ENCODE peak calls at places on chromosomes 11 and 22, in five cellular contexts. One of them, this sample, is unnamed.

GRCh38 chr11:34028407-34028804 is 23.1 kb upstream of the CAPRIN1 start:
- DNase-seq in GM10248: no peak
- DNase-seq in KG1: no peak
- DNase-seq in ACHN: no peak
- DNase-seq in posterior vena cava: no peak
- DNase-seq in this sample: no peak

GRCh38 chr22:24875862-24876506 is 70.0 kb downstream of the SGSM1 start:
- DNase-seq in ACHN: peak; percentile 24
- DNase-seq in posterior vena cava: no peak
- DNase-seq in GM10248: no peak
- DNase-seq in KG1: peak; percentile 4
- DNase-seq in this sample: no peak

GRCh38 chr22:45101828-45102227 is 61.9 kb upstream of the NUP50 start:
- DNase-seq in GM10248: peak; percentile 67
- DNase-seq in KG1: no peak
- DNase-seq in ACHN: peak; percentile 24
- DNase-seq in posterior vena cava: peak; percentile 84
- DNase-seq in this sample: no peak

GRCh38 chr22:46071451-46072029 is 78.8 kb upstream of the PPARA start:
- DNase-seq in KG1: peak; percentile 89
- DNase-seq in ACHN: peak; percentile 87
- DNase-seq in posterior vena cava: peak; percentile 98
- DNase-seq in GM10248: no peak
- DNase-seq in this sample: no peak

GRCh38 chr22:29079218-29079901 is 6.5 kb downstream of the KREMEN1 start:
- DNase-seq in GM10248: no peak
- DNase-seq in KG1: no peak
- DNase-seq in posterior vena cava: no peak
- DNase-seq in ACHN: no peak
- DNase-seq in this sample: no peak

GRCh38 chr11:93623179-93623578 is 38.3 kb upstream of the CEP295 start:
- DNase-seq in posterior vena cava: no peak
- DNase-seq in GM10248: peak; percentile 26
- DNase-seq in KG1: peak; percentile 23
- DNase-seq in ACHN: no peak
- DNase-seq in this sample: no peak

GRCh38 chr11:13868710-13869403 is 93.7 kb upstream of the SPON1 start:
- DNase-seq in posterior vena cava: no peak
- DNase-seq in GM10248: no peak
- DNase-seq in ACHN: no peak
- DNase-seq in KG1: no peak
- DNase-seq in this sample: no peak

GRCh38 chr11:330694-331314 is 10.1 kb upstream of the IFITM3 start:
- DNase-seq in ACHN: no peak
- DNase-seq in posterior vena cava: peak; percentile 77
- DNase-seq in KG1: no peak
- DNase-seq in GM10248: no peak
- DNase-seq in this sample: no peak

GRCh38 chr22:26460202-26460601 is 23.4 kb downstream of the HPS4 start:
- DNase-seq in ACHN: no peak
- DNase-seq in GM10248: no peak
- DNase-seq in KG1: no peak
- DNase-seq in posterior vena cava: no peak
- DNase-seq in this sample: no peak

GRCh38 chr11:119355091-119355843 is 8.8 kb upstream of the MFRP start:
- DNase-seq in KG1: no peak
- DNase-seq in posterior vena cava: no peak
- DNase-seq in ACHN: no peak
- DNase-seq in GM10248: no peak
- DNase-seq in this sample: no peak